ENCODE peak calls at places on chromosomes 5 and 9, in five cellular contexts. Z, B, C, Y and H are unnamed samples.

GRCh38 chr5:129664336-129664937 is 83.5 kb upstream of the MINAR2 start:
- DNase-seq in Z (peak), B (peak), Y (peak), C (no peak), H (peak)

GRCh38 chr9:3337515-3337914 is 188.3 kb downstream of the RFX3 start:
- DNase-seq in Y (peak), B (peak), C (no peak), Z (peak), H (no peak)

GRCh38 chr9:113687680-113688371 is 188.3 kb upstream of the ZNF618 start:
- DNase-seq in B (no peak), C (no peak), Z (no peak), Y (peak), H (no peak)

GRCh38 chr5:6632324-6632930 is 417 bp downstream of the NSUN2 start:
- DNase-seq in C (no peak), B (no peak), Z (peak), Y (peak), H (peak)

GRCh38 chr5:179679014-179679674 is 1.7 kb downstream of the CBY3 start:
- DNase-seq in C (peak), B (no peak), Z (peak), Y (peak), H (peak)

GRCh38 chr5:125059255-125060050 is 313.0 kb upstream of the ZNF608 start:
- DNase-seq in Y (no peak), Z (no peak), B (peak), C (no peak), H (no peak)

GRCh38 chr5:159183247-159183646 is 26.1 kb downstream of the RNF145 start:
- DNase-seq in Y (no peak), B (no peak), C (no peak), Z (no peak), H (no peak)

GRCh38 chr5:140175367-140176027 is 509 bp downstream of the CYSTM1 start:
- DNase-seq in Y (peak), B (peak), C (peak), Z (peak), H (peak)

GRCh38 chr5:124849774-124850173 is 103.3 kb upstream of the ZNF608 start:
- DNase-seq in C (no peak), Z (no peak), B (no peak), Y (no peak), H (no peak)

GRCh38 chr5:118857700-118858099 is 130.6 kb downstream of the DTWD2 start:
- DNase-seq in Z (no peak), C (no peak), B (no peak), Y (peak), H (no peak)

GRCh38 chr9:95907794-95908193 is 32.3 kb downstream of the ERCC6L2 start:
- DNase-seq in B (no peak), Z (peak), C (no peak), Y (no peak), H (no peak)

GRCh38 chr9:5629312-5630037 is 568 bp downstream of the RIC1 start:
- DNase-seq in Y (peak), Z (peak), B (peak), C (peak), H (peak)

GRCh38 chr9:69671904-69672827 is at the start of gene APBA1:
- DNase-seq in Z (peak), C (peak), Y (peak), B (peak), H (peak)